ENCODE peak calls at places on chromosomes 5 and 9, in eight cellular contexts. One of them, this sample, is unnamed.

GRCh38 chr5:149432861-149433462 is 53.9 kb upstream of the IL17B start:
- DNase-seq in retina: no peak
- DNase-seq in tibial artery: peak; percentile 90
- DNase-seq in HFFc6: no peak
- DNase-seq in activated CD4-positive, alpha-beta T cell treated with anti-CD3 and anti-CD28 coated beads, Interleukin-2, amount 10 ng/mL, durations not matched to agents 7 days and 5 days: no peak
- DNase-seq in right cardiac atrium: no peak
- DNase-seq in left cardiac atrium: no peak
- DNase-seq in CD4-positive, alpha-beta memory T cell: no peak
- DNase-seq in this sample: no peak

GRCh38 chr5:114053377-114053776 is 308.5 kb upstream of the KCNN2 start:
- DNase-seq in retina: no peak
- DNase-seq in tibial artery: no peak
- DNase-seq in HFFc6: no peak
- DNase-seq in activated CD4-positive, alpha-beta T cell treated with anti-CD3 and anti-CD28 coated beads, Interleukin-2, amount 10 ng/mL, durations not matched to agents 7 days and 5 days: no peak
- DNase-seq in right cardiac atrium: no peak
- DNase-seq in left cardiac atrium: no peak
- DNase-seq in CD4-positive, alpha-beta memory T cell: no peak
- DNase-seq in this sample: no peak

GRCh38 chr9:128145951-128146351 is 3.3 kb upstream of the LCN2 start:
- DNase-seq in retina: no peak
- DNase-seq in tibial artery: no peak
- DNase-seq in HFFc6: no peak
- DNase-seq in activated CD4-positive, alpha-beta T cell treated with anti-CD3 and anti-CD28 coated beads, Interleukin-2, amount 10 ng/mL, durations not matched to agents 7 days and 5 days: no peak
- DNase-seq in right cardiac atrium: peak; percentile 9
- DNase-seq in left cardiac atrium: no peak
- DNase-seq in CD4-positive, alpha-beta memory T cell: no peak
- DNase-seq in this sample: no peak

GRCh38 chr9:79623799-79624721 is 52.3 kb downstream of the TLE4 start:
- DNase-seq in retina: no peak
- DNase-seq in tibial artery: peak; percentile 65
- DNase-seq in HFFc6: no peak
- DNase-seq in activated CD4-positive, alpha-beta T cell treated with anti-CD3 and anti-CD28 coated beads, Interleukin-2, amount 10 ng/mL, durations not matched to agents 7 days and 5 days: peak; percentile 31
- DNase-seq in right cardiac atrium: peak; percentile 34
- DNase-seq in left cardiac atrium: peak; percentile 44
- DNase-seq in CD4-positive, alpha-beta memory T cell: peak; percentile 51
- DNase-seq in this sample: peak; percentile 23

GRCh38 chr5:134975078-134975715 is 7.5 kb downstream of the CATSPER3 start:
- DNase-seq in retina: no peak
- DNase-seq in tibial artery: no peak
- DNase-seq in HFFc6: no peak
- DNase-seq in activated CD4-positive, alpha-beta T cell treated with anti-CD3 and anti-CD28 coated beads, Interleukin-2, amount 10 ng/mL, durations not matched to agents 7 days and 5 days: no peak
- DNase-seq in right cardiac atrium: no peak
- DNase-seq in left cardiac atrium: no peak
- DNase-seq in CD4-positive, alpha-beta memory T cell: no peak
- DNase-seq in this sample: no peak

GRCh38 chr9:115373000-115373709 is 255.2 kb upstream of the TNC start:
- DNase-seq in retina: no peak
- DNase-seq in tibial artery: no peak
- DNase-seq in HFFc6: peak; percentile 93
- DNase-seq in activated CD4-positive, alpha-beta T cell treated with anti-CD3 and anti-CD28 coated beads, Interleukin-2, amount 10 ng/mL, durations not matched to agents 7 days and 5 days: no peak
- DNase-seq in right cardiac atrium: no peak
- DNase-seq in left cardiac atrium: no peak
- DNase-seq in CD4-positive, alpha-beta memory T cell: no peak
- DNase-seq in this sample: no peak

GRCh38 chr5:167451091-167451490 is 840.4 kb upstream of the WWC1 start:
- DNase-seq in retina: no peak
- DNase-seq in tibial artery: no peak
- DNase-seq in HFFc6: no peak
- DNase-seq in activated CD4-positive, alpha-beta T cell treated with anti-CD3 and anti-CD28 coated beads, Interleukin-2, amount 10 ng/mL, durations not matched to agents 7 days and 5 days: no peak
- DNase-seq in right cardiac atrium: no peak
- DNase-seq in left cardiac atrium: no peak
- DNase-seq in CD4-positive, alpha-beta memory T cell: no peak
- DNase-seq in this sample: no peak

GRCh38 chr5:179533024-179533423 is 17.3 kb upstream of the RUFY1 start:
- DNase-seq in retina: no peak
- DNase-seq in tibial artery: no peak
- DNase-seq in HFFc6: no peak
- DNase-seq in activated CD4-positive, alpha-beta T cell treated with anti-CD3 and anti-CD28 coated beads, Interleukin-2, amount 10 ng/mL, durations not matched to agents 7 days and 5 days: no peak
- DNase-seq in right cardiac atrium: no peak
- DNase-seq in left cardiac atrium: no peak
- DNase-seq in CD4-positive, alpha-beta memory T cell: no peak
- DNase-seq in this sample: no peak

GRCh38 chr9:136585531-136586120 is 39.8 kb upstream of the NOTCH1 start:
- DNase-seq in retina: no peak
- DNase-seq in tibial artery: no peak
- DNase-seq in HFFc6: no peak
- DNase-seq in activated CD4-positive, alpha-beta T cell treated with anti-CD3 and anti-CD28 coated beads, Interleukin-2, amount 10 ng/mL, durations not matched to agents 7 days and 5 days: no peak
- DNase-seq in right cardiac atrium: no peak
- DNase-seq in left cardiac atrium: no peak
- DNase-seq in CD4-positive, alpha-beta memory T cell: no peak
- DNase-seq in this sample: no peak

GRCh38 chr5:142466195-142466951 is 141.6 kb upstream of the SPRY4 start:
- DNase-seq in retina: peak; percentile 36
- DNase-seq in tibial artery: no peak
- DNase-seq in HFFc6: peak; percentile 40
- DNase-seq in activated CD4-positive, alpha-beta T cell treated with anti-CD3 and anti-CD28 coated beads, Interleukin-2, amount 10 ng/mL, durations not matched to agents 7 days and 5 days: no peak
- DNase-seq in right cardiac atrium: no peak
- DNase-seq in left cardiac atrium: no peak
- DNase-seq in CD4-positive, alpha-beta memory T cell: no peak
- DNase-seq in this sample: no peak

GRCh38 chr5:74328221-74328630 is 312.3 kb downstream of the ENC1 start:
- DNase-seq in retina: no peak
- DNase-seq in tibial artery: no peak
- DNase-seq in HFFc6: no peak
- DNase-seq in activated CD4-positive, alpha-beta T cell treated with anti-CD3 and anti-CD28 coated beads, Interleukin-2, amount 10 ng/mL, durations not matched to agents 7 days and 5 days: no peak
- DNase-seq in right cardiac atrium: no peak
- DNase-seq in left cardiac atrium: no peak
- DNase-seq in CD4-positive, alpha-beta memory T cell: no peak
- DNase-seq in this sample: no peak

GRCh38 chr5:91110709-91111108 is 272.4 kb downstream of the ARRDC3 start:
- DNase-seq in retina: no peak
- DNase-seq in tibial artery: no peak
- DNase-seq in HFFc6: no peak
- DNase-seq in activated CD4-positive, alpha-beta T cell treated with anti-CD3 and anti-CD28 coated beads, Interleukin-2, amount 10 ng/mL, durations not matched to agents 7 days and 5 days: no peak
- DNase-seq in right cardiac atrium: no peak
- DNase-seq in left cardiac atrium: no peak
- DNase-seq in CD4-positive, alpha-beta memory T cell: no peak
- DNase-seq in this sample: no peak

GRCh38 chr9:126474786-126475485 is 138.8 kb upstream of the LMX1B start:
- DNase-seq in retina: no peak
- DNase-seq in tibial artery: no peak
- DNase-seq in HFFc6: peak; percentile 71
- DNase-seq in activated CD4-positive, alpha-beta T cell treated with anti-CD3 and anti-CD28 coated beads, Interleukin-2, amount 10 ng/mL, durations not matched to agents 7 days and 5 days: no peak
- DNase-seq in right cardiac atrium: no peak
- DNase-seq in left cardiac atrium: no peak
- DNase-seq in CD4-positive, alpha-beta memory T cell: no peak
- DNase-seq in this sample: no peak

GRCh38 chr5:149282027-149282965 is 10.6 kb downstream of the AFAP1L1 start:
- DNase-seq in retina: no peak
- DNase-seq in tibial artery: no peak
- DNase-seq in HFFc6: no peak
- DNase-seq in activated CD4-positive, alpha-beta T cell treated with anti-CD3 and anti-CD28 coated beads, Interleukin-2, amount 10 ng/mL, durations not matched to agents 7 days and 5 days: no peak
- DNase-seq in right cardiac atrium: no peak
- DNase-seq in left cardiac atrium: no peak
- DNase-seq in CD4-positive, alpha-beta memory T cell: no peak
- DNase-seq in this sample: no peak

GRCh38 chr9:81146684-81147337 is 542.5 kb downstream of the TLE1 start:
- DNase-seq in retina: no peak
- DNase-seq in tibial artery: no peak
- DNase-seq in HFFc6: no peak
- DNase-seq in activated CD4-positive, alpha-beta T cell treated with anti-CD3 and anti-CD28 coated beads, Interleukin-2, amount 10 ng/mL, durations not matched to agents 7 days and 5 days: no peak
- DNase-seq in right cardiac atrium: no peak
- DNase-seq in left cardiac atrium: no peak
- DNase-seq in CD4-positive, alpha-beta memory T cell: no peak
- DNase-seq in this sample: no peak

GRCh38 chr5:149441986-149442385 is 62.9 kb upstream of the IL17B start:
- DNase-seq in retina: no peak
- DNase-seq in tibial artery: no peak
- DNase-seq in HFFc6: no peak
- DNase-seq in activated CD4-positive, alpha-beta T cell treated with anti-CD3 and anti-CD28 coated beads, Interleukin-2, amount 10 ng/mL, durations not matched to agents 7 days and 5 days: no peak
- DNase-seq in right cardiac atrium: no peak
- DNase-seq in left cardiac atrium: no peak
- DNase-seq in CD4-positive, alpha-beta memory T cell: no peak
- DNase-seq in this sample: no peak

GRCh38 chr9:38011991-38012390 is 57.0 kb downstream of the SHB start:
- DNase-seq in retina: no peak
- DNase-seq in tibial artery: no peak
- DNase-seq in HFFc6: no peak
- DNase-seq in activated CD4-positive, alpha-beta T cell treated with anti-CD3 and anti-CD28 coated beads, Interleukin-2, amount 10 ng/mL, durations not matched to agents 7 days and 5 days: no peak
- DNase-seq in right cardiac atrium: no peak
- DNase-seq in left cardiac atrium: no peak
- DNase-seq in CD4-positive, alpha-beta memory T cell: no peak
- DNase-seq in this sample: no peak

GRCh38 chr5:102536323-102536928 is 37.6 kb upstream of the SLCO6A1 start:
- DNase-seq in retina: no peak
- DNase-seq in tibial artery: no peak
- DNase-seq in HFFc6: no peak
- DNase-seq in activated CD4-positive, alpha-beta T cell treated with anti-CD3 and anti-CD28 coated beads, Interleukin-2, amount 10 ng/mL, durations not matched to agents 7 days and 5 days: no peak
- DNase-seq in right cardiac atrium: no peak
- DNase-seq in left cardiac atrium: no peak
- DNase-seq in CD4-positive, alpha-beta memory T cell: no peak
- DNase-seq in this sample: no peak

GRCh38 chr9:81559741-81560140 is 129.6 kb downstream of the TLE1 start:
- DNase-seq in retina: no peak
- DNase-seq in tibial artery: no peak
- DNase-seq in HFFc6: peak; percentile 92
- DNase-seq in activated CD4-positive, alpha-beta T cell treated with anti-CD3 and anti-CD28 coated beads, Interleukin-2, amount 10 ng/mL, durations not matched to agents 7 days and 5 days: no peak
- DNase-seq in right cardiac atrium: no peak
- DNase-seq in left cardiac atrium: no peak
- DNase-seq in CD4-positive, alpha-beta memory T cell: no peak
- DNase-seq in this sample: no peak

GRCh38 chr5:82467006-82467561 is 188.9 kb upstream of the RPS23 start:
- DNase-seq in retina: no peak
- DNase-seq in tibial artery: no peak
- DNase-seq in HFFc6: peak; percentile 38
- DNase-seq in activated CD4-positive, alpha-beta T cell treated with anti-CD3 and anti-CD28 coated beads, Interleukin-2, amount 10 ng/mL, durations not matched to agents 7 days and 5 days: no peak
- DNase-seq in right cardiac atrium: peak; percentile 41
- DNase-seq in left cardiac atrium: peak; percentile 46
- DNase-seq in CD4-positive, alpha-beta memory T cell: no peak
- DNase-seq in this sample: no peak

GRCh38 chr5:54884195-54884536 is 101.2 kb downstream of the ESM1 start:
- DNase-seq in retina: no peak
- DNase-seq in tibial artery: no peak
- DNase-seq in HFFc6: no peak
- DNase-seq in activated CD4-positive, alpha-beta T cell treated with anti-CD3 and anti-CD28 coated beads, Interleukin-2, amount 10 ng/mL, durations not matched to agents 7 days and 5 days: no peak
- DNase-seq in right cardiac atrium: no peak
- DNase-seq in left cardiac atrium: no peak
- DNase-seq in CD4-positive, alpha-beta memory T cell: no peak
- DNase-seq in this sample: no peak

GRCh38 chr5:107607196-107607595 is 63.5 kb downstream of the EFNA5 start:
- DNase-seq in retina: no peak
- DNase-seq in tibial artery: no peak
- DNase-seq in HFFc6: no peak
- DNase-seq in activated CD4-positive, alpha-beta T cell treated with anti-CD3 and anti-CD28 coated beads, Interleukin-2, amount 10 ng/mL, durations not matched to agents 7 days and 5 days: no peak
- DNase-seq in right cardiac atrium: no peak
- DNase-seq in left cardiac atrium: no peak
- DNase-seq in CD4-positive, alpha-beta memory T cell: no peak
- DNase-seq in this sample: no peak

This sample was measured in left ventricle myocardium inferior.